ENCODE peak calls at places on chromosomes 3 and 15, in nine cellular contexts. B is stomach, U is left ventricle myocardium inferior, M is sigmoid colon, Y is prostate gland, W is AG04450, D is upper lobe of left lung, I is A549, H is tibial artery. Q is an unnamed sample.

GRCh38 chr3:164341086-164341485 is 737.2 kb downstream of the SI start:
- DNase-seq in I (no peak), D (peak), B (no peak), M (no peak), W (no peak), H (no peak), U (no peak), Y (no peak), Q (no peak)

GRCh38 chr3:168604767-168605166 is 509.0 kb upstream of the GOLIM4 start:
- DNase-seq in M (no peak), Y (no peak), I (no peak), H (no peak), B (no peak), U (no peak), W (no peak), D (no peak), Q (no peak)

GRCh38 chr3:164640586-164640985 is 437.7 kb downstream of the SI start:
- DNase-seq in Y (no peak), H (no peak), M (no peak), D (no peak), W (no peak), I (no peak), B (no peak), U (no peak), Q (no peak)

GRCh38 chr3:65938676-65939075 is 100.0 kb downstream of the MAGI1 start:
- DNase-seq in W (no peak), U (no peak), H (no peak), Y (no peak), B (no peak), M (no peak), I (no peak), D (no peak), Q (no peak)

GRCh38 chr3:193711964-193712598 is 119.1 kb downstream of the OPA1 start:
- DNase-seq in D (no peak), M (no peak), Y (peak), B (no peak), W (no peak), H (no peak), U (no peak), I (no peak), Q (no peak)

GRCh38 chr3:192850501-192850981 is 67.1 kb downstream of the MB21D2 start:
- DNase-seq in I (peak), M (no peak), U (no peak), H (no peak), Y (no peak), B (peak), D (peak), W (no peak), Q (no peak)

GRCh38 chr3:129101370-129102138 is 20.1 kb downstream of the RAB43 start:
- DNase-seq in W (no peak), D (no peak), I (no peak), U (no peak), H (no peak), B (no peak), Y (no peak), M (no peak), Q (no peak)

GRCh38 chr3:137692803-137693431 is 71.2 kb upstream of the SOX14 start:
- DNase-seq in U (no peak), Y (no peak), M (no peak), D (no peak), B (no peak), W (no peak), H (no peak), I (peak), Q (peak)

GRCh38 chr15:73948396-73948795 is 22.1 kb downstream of the LOXL1 start:
- DNase-seq in H (peak), I (no peak), D (no peak), M (no peak), B (no peak), U (no peak), W (no peak), Y (no peak), Q (peak)

GRCh38 chr3:106068386-106068785 is 199.6 kb upstream of the CBLB start:
- DNase-seq in U (no peak), D (no peak), B (no peak), Y (no peak), I (no peak), H (no peak), M (no peak), W (no peak), Q (no peak)

GRCh38 chr3:114879059-114880031 is 267.7 kb downstream of the ZBTB20 start:
- DNase-seq in Y (no peak), B (no peak), H (no peak), D (no peak), U (no peak), I (peak), W (no peak), M (no peak), Q (no peak)

GRCh38 chr3:196774191-196774820 is 34.6 kb downstream of the PAK2 start:
- DNase-seq in U (no peak), D (no peak), W (no peak), I (no peak), M (no peak), B (no peak), Y (no peak), H (no peak), Q (no peak)

DNA sequence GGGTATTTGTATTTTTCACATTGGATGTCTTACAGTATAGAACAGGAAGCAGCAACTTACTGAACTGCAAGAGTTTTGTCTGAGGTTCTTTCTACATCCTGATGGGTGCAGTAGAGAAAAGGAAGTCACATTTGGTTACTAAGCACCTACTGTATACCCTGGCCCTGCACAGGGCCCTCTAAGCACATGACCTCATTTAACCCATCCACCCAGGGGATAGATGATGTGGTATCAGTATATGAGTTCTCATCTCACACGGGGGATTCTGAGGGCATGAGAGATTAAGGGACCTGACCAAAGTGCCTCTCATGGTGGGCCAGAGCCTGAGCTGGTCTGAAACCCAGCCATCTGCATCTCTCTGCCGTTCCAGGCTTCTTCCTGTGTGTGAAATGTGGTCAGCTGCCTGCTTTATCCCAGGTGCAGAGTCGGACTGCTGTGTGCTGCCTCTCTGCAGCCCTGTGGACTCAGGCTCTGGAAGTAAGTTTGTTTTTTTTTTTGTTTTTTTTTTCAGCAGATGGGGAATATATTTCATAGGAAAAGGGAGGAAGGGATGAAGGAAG is 17.9 kb downstream of the SLC6A11 start:
- DNase-seq in M (no peak), B (no peak), Y (no peak), U (no peak), I (no peak), H (no peak), W (no peak), D (no peak), Q (no peak)
- H3K4me3 ChIP-seq in M (no peak), B (no peak), Y (no peak), U (no peak), I (no peak), H (no peak), W (no peak), D (no peak), Q (no peak)

DNA sequence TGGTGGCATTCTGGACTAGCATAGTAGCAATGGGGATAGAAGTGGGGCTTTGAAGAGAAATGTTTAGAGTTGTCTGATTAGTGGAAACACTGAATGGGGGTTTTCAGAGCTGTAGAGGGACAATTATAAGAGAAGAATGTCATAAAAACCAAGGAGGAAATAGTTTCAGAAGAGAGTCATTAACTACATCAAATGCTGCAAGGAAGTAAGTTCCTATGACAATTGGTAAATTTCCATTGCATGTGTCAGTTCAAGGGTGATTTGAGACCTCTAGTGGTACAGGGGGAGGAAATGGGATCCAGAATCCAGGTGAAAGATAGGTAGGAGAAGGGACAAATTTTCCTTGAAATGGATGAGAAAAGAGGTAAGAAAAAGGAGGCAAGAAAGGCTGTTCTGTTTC is 68.3 kb upstream of the TBC1D5 start:
- DNase-seq in W (no peak), D (no peak), Y (no peak), U (no peak), H (no peak), B (no peak), M (no peak), I (peak), Q (no peak)
- TF ChIP-seq CTCF in W (no peak), D (no peak), Y (no peak), U (peak), H (no peak), B (no peak), M (no peak), I (peak), Q (peak)

GRCh38 chr3:13891017-13891392 is 11.1 kb upstream of the WNT7A start:
- DNase-seq in M (no peak), H (no peak), U (no peak), D (no peak), Y (no peak), W (no peak), I (no peak), B (no peak), Q (no peak)
- H3K27ac ChIP-seq in M (no peak), H (no peak), U (peak), D (no peak), Y (no peak), W (no peak), I (no peak), B (no peak), Q (no peak)

GRCh38 chr3:12287727-12288465 is 974 bp upstream of the PPARG start:
- DNase-seq in H (peak), D (peak), W (no peak), U (peak), I (peak), B (peak), Y (peak), M (no peak), Q (peak)
- H3K4me3 ChIP-seq in H (peak), D (peak), W (peak), U (peak), I (peak), B (peak), Y (peak), M (peak), Q (peak)

DNA sequence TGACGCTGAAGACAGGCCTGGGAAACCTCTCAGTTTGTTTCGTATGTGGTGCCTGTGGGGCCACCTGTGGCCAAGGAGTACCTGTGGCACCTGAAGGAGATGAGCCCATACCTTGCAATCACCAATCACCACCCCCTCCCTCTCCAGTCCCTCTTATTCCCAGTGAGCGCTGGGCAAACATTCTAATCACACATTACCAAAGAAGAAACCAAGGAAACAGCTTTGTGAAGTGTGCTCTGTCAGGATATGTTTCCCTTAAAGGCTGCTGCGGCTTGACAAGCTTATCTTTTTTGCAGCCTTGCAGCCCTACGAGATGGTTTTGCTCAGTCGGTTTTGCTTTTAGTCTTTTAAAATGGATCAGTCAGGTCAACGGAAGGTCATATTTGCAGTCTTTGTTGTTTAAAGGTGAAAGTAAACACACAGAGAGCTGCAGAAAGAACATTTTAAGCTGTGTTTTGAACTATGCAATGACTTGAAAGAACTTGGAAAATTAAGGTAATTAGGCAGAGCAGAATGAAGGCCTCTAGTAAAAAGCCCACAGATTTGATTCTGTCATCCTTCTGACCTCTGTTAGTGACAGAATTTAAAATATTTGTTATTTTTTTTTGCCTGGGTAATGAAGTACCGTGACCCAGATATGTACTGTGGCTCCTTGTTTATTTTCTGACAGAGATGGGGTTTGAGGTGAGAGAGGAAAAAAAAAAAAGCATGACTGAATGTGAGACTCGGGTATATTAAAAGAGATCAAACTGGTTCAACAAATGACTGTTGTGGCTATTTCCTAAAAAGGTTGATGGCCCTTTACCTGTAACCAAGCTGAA is 461.5 kb downstream of the NSUN3 start:
- DNase-seq in M (no peak), W (no peak), B (no peak), D (no peak), H (no peak), U (no peak), Y (no peak), I (no peak), Q (no peak)
- TF ChIP-seq CTCF in M (no peak), W (no peak), B (no peak), D (no peak), H (no peak), U (no peak), Y (no peak), I (no peak), Q (no peak)

DNA sequence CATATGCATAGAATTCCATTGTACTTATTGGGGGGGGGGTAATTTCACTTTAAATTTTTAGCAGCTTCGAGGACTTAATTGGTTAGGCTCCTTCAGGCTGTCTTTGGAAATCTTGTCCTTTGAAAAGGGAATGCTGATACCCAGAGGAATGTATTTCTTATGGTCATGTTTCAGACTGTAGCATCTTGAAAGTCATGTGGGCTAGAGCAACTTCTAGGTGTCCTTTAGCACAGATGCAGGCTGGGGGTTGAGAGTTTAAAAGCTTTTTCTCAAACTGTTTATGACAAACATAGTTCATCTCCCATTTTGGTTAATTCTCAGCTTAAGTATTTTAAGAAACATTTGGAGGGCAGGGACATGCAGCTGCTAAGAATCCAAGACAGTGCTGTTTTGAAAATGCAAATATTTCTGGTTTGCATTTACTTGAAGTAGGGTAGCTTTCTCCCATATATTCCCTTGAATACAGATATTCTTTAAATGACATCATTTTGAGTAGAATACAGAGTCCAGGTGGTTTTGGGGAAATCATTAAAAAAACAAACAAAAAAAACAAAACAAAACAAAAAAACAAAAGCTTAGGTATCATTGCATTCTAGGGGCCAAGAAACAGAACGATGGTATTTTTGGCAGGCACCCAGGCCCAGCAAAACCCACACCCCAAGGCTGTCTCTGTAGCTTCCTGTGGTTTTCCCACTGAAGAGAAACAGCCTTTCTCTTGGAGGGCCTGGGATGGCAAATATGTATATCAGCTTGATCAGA is 119.9 kb downstream of the ATG7 start:
- DNase-seq in B (no peak), U (no peak), Y (no peak), W (peak), H (no peak), D (no peak), I (no peak), M (no peak), Q (no peak)
- H3K27ac ChIP-seq in B (no peak), U (no peak), Y (no peak), W (no peak), H (no peak), D (no peak), I (no peak), M (peak), Q (no peak)